ENCODE peak calls at places on chromosomes 3 and 15, in six cellular contexts. Y is neuronal stem cell; I is LHCN-M2; X is NCI-H1694 treated with DMSO at 0.1 percent for 48 hours; D is HL-60; P is stimulated activated CD4-positive, alpha-beta T cell treated with anti-CD3 and anti-CD28 coated beads, Interleukin-1b, Interleukin-23, amount 100 ng/mL, for 48 hours. L is an unnamed sample.

GRCh38 chr3:14621093-14621492 is 30.5 kb upstream of the CCDC174 start:
- DNase-seq in X (no peak), Y (no peak), P (no peak), I (no peak), D (no peak), L (no peak)

GRCh38 chr3:156834435-156834834 is 8.3 kb downstream of the LEKR1 start:
- DNase-seq in X (no peak), D (no peak), I (peak; percentile 21), P (no peak), Y (no peak), L (no peak)

GRCh38 chr15:40927497-40928346 is 1.4 kb upstream of the DLL4 start:
- DNase-seq in D (peak; percentile 29), Y (no peak), X (peak; percentile 26), I (no peak), P (no peak), L (no peak)

GRCh38 chr3:149299938-149300791 is 33.3 kb downstream of the TM4SF18 start:
- DNase-seq in X (no peak), Y (no peak), I (peak; percentile 96), P (no peak), D (peak; percentile 34), L (peak; percentile 43)

GRCh38 chr3:24360946-24361345 is 133.7 kb downstream of the THRB start:
- DNase-seq in I (no peak), D (no peak), X (no peak), Y (no peak), P (no peak), L (no peak)

GRCh38 chr3:135623558-135623957 is 342.0 kb upstream of the PPP2R3A start:
- DNase-seq in P (no peak), D (no peak), X (no peak), I (no peak), Y (no peak), L (no peak)

GRCh38 chr3:159923961-159924360 is 64.7 kb upstream of the IL12A start:
- DNase-seq in I (no peak), P (no peak), Y (no peak), X (no peak), D (no peak), L (no peak)

GRCh38 chr3:171458056-171458856 is 1.9 kb downstream of the TNIK start:
- DNase-seq in I (no peak), X (no peak), D (no peak), P (peak; percentile 22), Y (peak; percentile 12), L (no peak)

GRCh38 chr3:148790841-148791240 is 36.8 kb upstream of the CPB1 start:
- DNase-seq in P (no peak), Y (no peak), X (no peak), I (peak; percentile 86), D (peak; percentile 22), L (no peak)

GRCh38 chr3:128335621-128336296 is 130.9 kb downstream of the DNAJB8 start:
- DNase-seq in Y (no peak), X (no peak), P (no peak), D (no peak), I (peak; percentile 1), L (no peak)

GRCh38 chr15:42085236-42085605 is 9.1 kb downstream of the PLA2G4D start:
- DNase-seq in P (no peak), X (no peak), D (no peak), I (no peak), Y (no peak), L (no peak)

GRCh38 chr15:95127356-95127755 is 896.0 kb downstream of the MCTP2 start:
- DNase-seq in D (no peak), P (no peak), I (peak; percentile 22), Y (no peak), X (no peak), L (no peak)

GRCh38 chr3:30465454-30465853 is 140.9 kb upstream of the TGFBR2 start:
- DNase-seq in X (no peak), Y (no peak), P (no peak), D (no peak), I (no peak), L (no peak)

GRCh38 chr15:36501063-36501678 is 78.3 kb upstream of the CDIN1 start:
- DNase-seq in P (no peak), Y (peak; percentile 51), X (peak; percentile 85), I (peak; percentile 83), D (peak; percentile 45), L (peak; percentile 11)

GRCh38 chr3:143287403-143287802 is 167.8 kb downstream of the CHST2 start:
- DNase-seq in D (no peak), X (no peak), I (no peak), Y (no peak), P (no peak), L (no peak)

GRCh38 chr3:177208223-177208622 is 10.9 kb upstream of the TBL1XR1 start:
- DNase-seq in I (no peak), P (no peak), D (no peak), Y (no peak), X (no peak), L (no peak)

GRCh38 chr3:102183186-102183585 is 251.6 kb upstream of the ZPLD1 start:
- DNase-seq in Y (no peak), D (no peak), X (no peak), I (no peak), P (no peak), L (no peak)

GRCh38 chr3:111848246-111848645 is 10.8 kb upstream of the PHLDB2 start:
- DNase-seq in D (no peak), P (no peak), I (no peak), Y (no peak), X (no peak), L (no peak)

GRCh38 chr15:98690272-98690671 is 41.9 kb downstream of the IGF1R start:
- DNase-seq in D (no peak), X (no peak), P (no peak), I (no peak), Y (no peak), L (no peak)

GRCh38 chr15:79965836-79966630 is 5.0 kb downstream of the BCL2A1 start:
- DNase-seq in I (no peak), P (no peak), X (no peak), D (no peak), Y (no peak), L (no peak)

L was measured in HuH-7.5.